ENCODE peak calls at places on chromosomes 2 and 18, in seven cellular contexts. T is T-helper 9 cell; J is NCI-H1092 treated with DMSO at 0.1 percent for 48 hours; Y is choroid plexus epithelial cell; K is effector CD8-positive, alpha-beta T cell; V is HS-5; G is retina. U is an unnamed sample.

GRCh38 chr2:227822416-227823003 is 8.9 kb downstream of the CCL20 start:
- DNase-seq in V (no peak), G (no peak), Y (no peak), T (no peak), J (no peak), K (no peak), U (no peak)

GRCh38 chr18:3458952-3459853 is 9.2 kb downstream of the TGIF1 start:
- DNase-seq in Y (peak), G (no peak), V (no peak), T (no peak), J (no peak), K (no peak), U (no peak)

GRCh38 chr2:239014897-239015768 is 167.2 kb downstream of the TWIST2 start:
- DNase-seq in Y (no peak), K (no peak), V (no peak), G (peak), J (no peak), T (no peak), U (no peak)

GRCh38 chr2:196459539-196459938 is 180.0 kb upstream of the CCDC150 start:
- DNase-seq in J (no peak), V (no peak), T (no peak), K (no peak), Y (peak), G (no peak), U (no peak)

GRCh38 chr18:58054041-58054733 is 10.2 kb downstream of the NEDD4L start:
- DNase-seq in G (no peak), T (no peak), Y (peak), J (no peak), K (no peak), V (no peak), U (no peak)

GRCh38 chr2:237774811-237775553 is 23.6 kb upstream of the RBM44 start:
- DNase-seq in V (peak), K (peak), T (peak), G (peak), J (peak), Y (peak), U (no peak)

GRCh38 chr2:75558786-75559428 is 1.8 kb downstream of the EVA1A start:
- DNase-seq in K (no peak), J (no peak), G (no peak), T (no peak), Y (peak), V (no peak), U (no peak)

GRCh38 chr2:189613077-189613636 is 32.6 kb upstream of the SLC40A1 start:
- DNase-seq in K (no peak), T (no peak), V (peak), G (no peak), J (no peak), Y (peak), U (no peak)

GRCh38 chr2:61537590-61538178 is 472 bp downstream of the XPO1 start:
- DNase-seq in V (no peak), K (no peak), T (no peak), Y (no peak), G (no peak), J (peak), U (no peak)

GRCh38 chr2:105422801-105423200 is 23.9 kb upstream of the FHL2 start:
- DNase-seq in V (no peak), K (no peak), T (no peak), J (no peak), Y (no peak), G (no peak), U (no peak)

GRCh38 chr18:31042391-31043181 is at the start of gene DSC3:
- DNase-seq in K (no peak), G (peak), J (no peak), V (no peak), T (no peak), Y (peak), U (no peak)